ENCODE peak calls at places on chromosomes 3 and 15, in ten cellular contexts. Y, U, W, A, D, S, H, C, I and B are unnamed samples.

GRCh38 chr15:22942306-22942855 is 37.8 kb downstream of the CYFIP1 start:
- DNase-seq in Y (no peak), U (no peak), W (no peak), A (no peak), D (no peak), S (no peak), H (no peak), C (no peak), I (no peak), B (no peak)

GRCh38 chr3:150080058-150080730 is 109.5 kb upstream of the PFN2 start:
- DNase-seq in Y (no peak), U (no peak), W (peak), A (no peak), D (no peak), S (no peak), H (no peak), C (no peak), I (no peak), B (no peak)

GRCh38 chr3:196969001-196969659 is 497 bp upstream of the PIGZ start:
- DNase-seq in Y (peak), U (peak), W (no peak), A (no peak), D (no peak), S (no peak), H (no peak), C (peak), I (peak), B (no peak)

GRCh38 chr3:51887620-51888019 is 12.2 kb upstream of the IQCF5 start:
- DNase-seq in Y (no peak), U (no peak), W (no peak), A (no peak), D (no peak), S (no peak), H (no peak), C (no peak), I (no peak), B (no peak)

GRCh38 chr15:80709542-80709941 is 14.4 kb downstream of the ABHD17C start:
- DNase-seq in Y (no peak), U (no peak), W (no peak), A (no peak), D (no peak), S (peak), H (no peak), C (no peak), I (no peak), B (peak)

GRCh38 chr15:81118361-81118760 is 15.7 kb upstream of the CFAP161 start:
- DNase-seq in Y (no peak), U (no peak), W (no peak), A (no peak), D (no peak), S (no peak), H (no peak), C (no peak), I (no peak), B (no peak)

GRCh38 chr3:9732080-9732752 is 681 bp downstream of the BRPF1 start:
- DNase-seq in Y (no peak), U (peak), W (no peak), A (no peak), D (no peak), S (no peak), H (no peak), C (no peak), I (peak), B (no peak)

GRCh38 chr15:86892774-86893449 is 813.2 kb downstream of the AGBL1 start:
- DNase-seq in Y (no peak), U (no peak), W (peak), A (peak), D (no peak), S (no peak), H (peak), C (no peak), I (no peak), B (no peak)

GRCh38 chr3:170555329-170555728 is 30.5 kb downstream of the SLC7A14 start:
- DNase-seq in Y (no peak), U (no peak), W (no peak), A (no peak), D (no peak), S (no peak), H (peak), C (no peak), I (no peak), B (no peak)

GRCh38 chr3:184491011-184491576 is 70.5 kb upstream of the EPHB3 start:
- DNase-seq in Y (no peak), U (no peak), W (no peak), A (no peak), D (no peak), S (peak), H (no peak), C (no peak), I (no peak), B (no peak)

GRCh38 chr15:52111517-52112202 is 915 bp downstream of the BCL2L10 start:
- DNase-seq in Y (no peak), U (peak), W (no peak), A (no peak), D (no peak), S (no peak), H (no peak), C (no peak), I (no peak), B (no peak)

GRCh38 chr15:82613764-82614163 is 33.4 kb downstream of the CPEB1 start:
- DNase-seq in Y (no peak), U (no peak), W (no peak), A (no peak), D (no peak), S (no peak), H (no peak), C (no peak), I (no peak), B (no peak)

GRCh38 chr15:47607750-47608149 is 109.6 kb upstream of the SEMA6D start:
- DNase-seq in Y (peak), U (no peak), W (peak), A (no peak), D (peak), S (no peak), H (no peak), C (no peak), I (no peak), B (no peak)

GRCh38 chr3:154122096-154122911 is 1.1 kb downstream of the ARHGEF26 start:
- DNase-seq in Y (no peak), U (no peak), W (no peak), A (no peak), D (no peak), S (no peak), H (no peak), C (peak), I (no peak), B (peak)

GRCh38 chr3:48697952-48698351 is 12.2 kb upstream of the NCKIPSD start:
- DNase-seq in Y (no peak), U (no peak), W (peak), A (no peak), D (no peak), S (no peak), H (no peak), C (no peak), I (no peak), B (no peak)

GRCh38 chr15:36796161-36796560 is 216.7 kb downstream of the CDIN1 start:
- DNase-seq in Y (no peak), U (no peak), W (no peak), A (no peak), D (no peak), S (no peak), H (no peak), C (no peak), I (no peak), B (no peak)

GRCh38 chr3:149247025-149247710 is 25.5 kb upstream of the CP start:
- DNase-seq in Y (no peak), U (no peak), W (peak), A (peak), D (peak), S (no peak), H (peak), C (no peak), I (no peak), B (no peak)

GRCh38 chr15:34753236-34753894 is 1.4 kb downstream of the GJD2 start:
- DNase-seq in Y (no peak), U (no peak), W (peak), A (peak), D (peak), S (no peak), H (peak), C (no peak), I (no peak), B (no peak)

GRCh38 chr3:69309810-69310209 is 76.1 kb downstream of the FRMD4B start:
- DNase-seq in Y (no peak), U (peak), W (peak), A (peak), D (peak), S (no peak), H (peak), C (no peak), I (no peak), B (no peak)

GRCh38 chr15:88653200-88654064 is 14.6 kb downstream of the ISG20 start:
- DNase-seq in Y (peak), U (peak), W (no peak), A (no peak), D (no peak), S (no peak), H (no peak), C (no peak), I (no peak), B (peak)

GRCh38 chr15:28131400-28131799 is 32.3 kb upstream of the OCA2 start:
- DNase-seq in Y (no peak), U (no peak), W (no peak), A (no peak), D (no peak), S (no peak), H (no peak), C (no peak), I (no peak), B (no peak)

GRCh38 chr3:49411550-49411967 is 217 bp downstream of the RHOA start:
- DNase-seq in Y (peak), U (peak), W (peak), A (no peak), D (no peak), S (peak), H (no peak), C (peak), I (peak), B (peak)

GRCh38 chr15:55739641-55740040 is 3.3 kb downstream of the PRTG start:
- DNase-seq in Y (no peak), U (no peak), W (no peak), A (no peak), D (no peak), S (no peak), H (no peak), C (no peak), I (no peak), B (no peak)

GRCh38 chr3:173737167-173737808 is 339.7 kb downstream of the NLGN1 start:
- DNase-seq in Y (no peak), U (no peak), W (no peak), A (no peak), D (no peak), S (no peak), H (no peak), C (no peak), I (no peak), B (no peak)

GRCh38 chr3:131083190-131083863 is 56.6 kb downstream of the NEK11 start:
- DNase-seq in Y (peak), U (peak), W (peak), A (peak), D (peak), S (no peak), H (no peak), C (peak), I (no peak), B (peak)

GRCh38 chr15:60935130-60935529 is 294.0 kb downstream of the RORA start:
- DNase-seq in Y (no peak), U (no peak), W (no peak), A (no peak), D (no peak), S (no peak), H (no peak), C (no peak), I (no peak), B (no peak)

GRCh38 chr3:46895204-46895660 is 17.7 kb downstream of the PTH1R start:
- DNase-seq in Y (peak), U (peak), W (peak), A (peak), D (peak), S (peak), H (peak), C (peak), I (peak), B (peak)

GRCh38 chr3:51739100-51739499 is 32.2 kb downstream of the GRM2 start:
- DNase-seq in Y (no peak), U (no peak), W (no peak), A (no peak), D (no peak), S (no peak), H (no peak), C (no peak), I (no peak), B (no peak)

GRCh38 chr3:99562990-99563607 is 75.3 kb upstream of the COL8A1 start:
- DNase-seq in Y (no peak), U (no peak), W (peak), A (peak), D (no peak), S (no peak), H (no peak), C (no peak), I (no peak), B (no peak)

GRCh38 chr3:126022741-126023359 is 53.9 kb downstream of the ROPN1B start:
- DNase-seq in Y (peak), U (no peak), W (no peak), A (no peak), D (no peak), S (no peak), H (no peak), C (no peak), I (no peak), B (no peak)

GRCh38 chr3:116927918-116928317 is 218.3 kb downstream of the TUSC7 start:
- DNase-seq in Y (no peak), U (no peak), W (no peak), A (no peak), D (no peak), S (no peak), H (no peak), C (no peak), I (no peak), B (no peak)

GRCh38 chr3:190811775-190812480 is 50.6 kb downstream of the GMNC start:
- DNase-seq in Y (peak), U (peak), W (peak), A (peak), D (peak), S (peak), H (peak), C (no peak), I (no peak), B (peak)

GRCh38 chr3:128537091-128537703 is 44.2 kb upstream of the GATA2 start:
- DNase-seq in Y (no peak), U (no peak), W (no peak), A (no peak), D (no peak), S (no peak), H (no peak), C (no peak), I (no peak), B (no peak)

GRCh38 chr3:102059145-102059943 is 210.0 kb downstream of the NFKBIZ start:
- DNase-seq in Y (no peak), U (peak), W (no peak), A (no peak), D (no peak), S (no peak), H (no peak), C (no peak), I (no peak), B (peak)

GRCh38 chr3:32392530-32393302 is 1.1 kb downstream of the CMTM7 start:
- DNase-seq in Y (peak), U (no peak), W (peak), A (peak), D (peak), S (no peak), H (peak), C (peak), I (peak), B (no peak)

GRCh38 chr15:74174966-74175270 is 1.4 kb downstream of the ISLR start:
- DNase-seq in Y (no peak), U (no peak), W (no peak), A (no peak), D (no peak), S (no peak), H (no peak), C (no peak), I (no peak), B (no peak)

GRCh38 chr15:74178326-74179100 is 5.0 kb downstream of the ISLR start:
- DNase-seq in Y (peak), U (no peak), W (no peak), A (no peak), D (no peak), S (peak), H (no peak), C (no peak), I (no peak), B (no peak)

GRCh38 chr15:74174216-74174965 is 881 bp downstream of the ISLR start:
- DNase-seq in Y (peak), U (no peak), W (peak), A (peak), D (peak), S (no peak), H (no peak), C (no peak), I (no peak), B (no peak)

GRCh38 chr15:74175271-74176191 is 2.0 kb downstream of the ISLR start:
- DNase-seq in Y (peak), U (no peak), W (no peak), A (no peak), D (no peak), S (no peak), H (no peak), C (no peak), I (no peak), B (no peak)

GRCh38 chr15:74176262-74177208 is 3.0 kb downstream of the ISLR start:
- DNase-seq in Y (peak), U (no peak), W (no peak), A (peak), D (no peak), S (no peak), H (no peak), C (no peak), I (no peak), B (no peak)
- TF ChIP-seq CTCF in Y (peak), U (no peak), W (no peak), A (no peak), D (no peak), S (no peak), H (no peak), C (no peak), I (no peak), B (no peak)

DNA sequence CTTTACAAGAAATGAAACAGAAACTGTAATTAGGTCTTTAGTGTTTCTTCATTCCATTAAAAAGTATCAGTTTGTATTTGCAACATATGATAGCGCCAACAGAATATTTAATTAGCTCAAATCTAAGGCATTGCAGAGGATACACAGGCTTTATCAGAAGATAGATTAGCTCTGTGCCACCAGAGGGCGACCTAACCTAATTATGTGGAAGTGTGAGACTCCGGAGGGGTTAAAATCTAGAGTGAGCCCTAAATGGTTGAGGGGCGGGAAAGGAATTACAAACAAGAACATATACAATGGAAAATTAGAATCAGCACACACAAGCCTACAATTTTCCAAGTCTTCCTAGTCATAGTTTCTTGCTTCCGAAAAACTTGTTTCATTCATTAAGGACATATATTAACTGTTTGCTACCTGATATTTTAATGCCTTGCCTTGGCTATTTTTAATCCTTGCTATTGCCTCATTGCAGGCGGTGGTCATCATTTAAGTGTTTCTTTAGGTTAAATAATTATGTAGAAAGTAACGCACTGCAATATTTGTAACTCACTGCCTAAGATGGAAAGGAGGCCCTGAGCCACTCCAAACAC is 18.0 kb upstream of the RYR3 start:
- DNase-seq in Y (peak), U (peak), W (peak), A (peak), D (peak), S (peak), H (peak), C (peak), I (peak), B (no peak)
- H3K4me3 ChIP-seq in Y (no peak), U (no peak), W (no peak), A (no peak), D (no peak), S (no peak), H (no peak), C (peak), I (no peak), B (no peak)

GRCh38 chr3:42654331-42655201 is 1.1 kb downstream of the ZBTB47 start:
- DNase-seq in Y (peak), U (no peak), W (peak), A (peak), D (peak), S (peak), H (no peak), C (peak), I (no peak), B (peak)
- TF ChIP-seq CTCF in Y (no peak), U (no peak), W (no peak), A (no peak), D (no peak), S (no peak), H (no peak), C (no peak), I (no peak), B (no peak)

GRCh38 chr3:127224118-127224517 is 31.2 kb downstream of the PRR23E start:
- DNase-seq in Y (no peak), U (peak), W (no peak), A (no peak), D (no peak), S (no peak), H (no peak), C (no peak), I (no peak), B (no peak)

GRCh38 chr3:127222664-127223063 is 29.7 kb downstream of the PRR23E start:
- DNase-seq in Y (no peak), U (no peak), W (no peak), A (no peak), D (no peak), S (no peak), H (no peak), C (no peak), I (no peak), B (no peak)

GRCh38 chr3:127228866-127229265 is 35.9 kb downstream of the PRR23E start:
- DNase-seq in Y (no peak), U (peak), W (no peak), A (no peak), D (no peak), S (no peak), H (no peak), C (no peak), I (no peak), B (no peak)

GRCh38 chr3:127226946-127227842 is 34.3 kb downstream of the PRR23E start:
- DNase-seq in Y (no peak), U (no peak), W (no peak), A (no peak), D (no peak), S (no peak), H (no peak), C (no peak), I (no peak), B (no peak)

GRCh38 chr3:127226451-127226850 is 33.5 kb downstream of the PRR23E start:
- DNase-seq in Y (no peak), U (no peak), W (no peak), A (no peak), D (no peak), S (no peak), H (no peak), C (no peak), I (no peak), B (no peak)
- H3K4me3 ChIP-seq in Y (no peak), U (no peak), W (no peak), A (no peak), D (no peak), S (no peak), H (no peak), C (no peak), I (no peak), B (no peak)

DNA sequence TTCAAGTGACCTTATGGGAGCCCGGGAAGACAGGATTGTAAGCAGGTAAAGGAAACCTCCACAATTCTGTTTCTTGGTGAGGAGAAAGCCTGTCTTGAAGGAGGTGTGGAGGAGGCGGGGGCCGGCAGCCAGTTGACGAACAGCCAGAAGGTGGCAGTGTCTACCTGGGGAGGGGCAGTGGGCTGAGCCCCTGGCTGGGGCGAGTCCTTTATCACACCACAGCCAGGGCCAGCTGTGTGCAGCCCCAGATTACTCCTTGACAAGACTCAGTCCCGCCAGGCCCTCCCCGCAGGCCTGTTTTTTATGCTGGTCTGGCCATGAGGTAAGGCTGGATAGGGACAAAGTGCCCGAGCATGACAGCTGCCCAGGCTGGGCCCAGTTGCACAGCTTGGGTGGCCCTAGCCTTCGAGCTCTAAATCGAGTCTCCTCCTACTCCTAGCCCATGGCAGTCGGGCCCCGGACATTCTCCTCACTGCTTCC is 40.9 kb upstream of the IDH2 start:
- DNase-seq in Y (peak), U (peak), W (peak), A (peak), D (peak), S (peak), H (peak), C (peak), I (peak), B (peak)
- TF ChIP-seq CTCF in Y (peak), U (peak), W (peak), A (peak), D (peak), S (peak), H (peak), C (peak), I (peak), B (peak)

GRCh38 chr3:182741214-182741613 is 52.1 kb upstream of the ATP11B start:
- DNase-seq in Y (no peak), U (no peak), W (no peak), A (no peak), D (no peak), S (no peak), H (no peak), C (no peak), I (no peak), B (no peak)
- H3K4me3 ChIP-seq in Y (no peak), U (no peak), W (no peak), A (no peak), D (no peak), S (no peak), H (no peak), C (no peak), I (no peak), B (no peak)

DNA sequence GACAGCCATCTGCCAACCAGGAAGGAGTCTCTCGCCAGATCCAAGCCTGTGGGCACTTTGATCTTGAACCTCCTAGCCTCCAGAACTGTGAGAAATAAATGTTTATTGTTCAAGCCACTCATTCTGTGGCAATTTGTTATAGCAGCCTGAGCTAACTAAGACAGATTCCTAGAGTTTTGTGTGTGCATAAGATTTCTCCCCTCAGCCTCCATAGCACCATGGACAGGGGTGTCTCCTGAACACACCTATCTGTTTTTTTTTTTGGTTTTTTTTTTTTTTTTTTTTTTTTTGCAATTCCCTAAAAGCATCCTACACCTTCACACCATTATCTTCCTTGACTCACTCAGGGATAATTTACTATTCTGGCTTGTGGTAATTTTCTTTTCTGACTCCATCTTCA is 768.5 kb downstream of the NR2F2 start:
- DNase-seq in Y (no peak), U (no peak), W (no peak), A (no peak), D (no peak), S (no peak), H (no peak), C (no peak), I (no peak), B (no peak)
- TF ChIP-seq CTCF in Y (no peak), U (no peak), W (no peak), A (no peak), D (no peak), S (no peak), H (no peak), C (no peak), I (no peak), B (no peak)